ENCODE peak calls at places on chromosome 1, in seven cellular contexts. A is CD8-positive, alpha-beta memory T cell; Q is caudate nucleus; N is stomach; F is heart left ventricle; T is adrenal gland; U is transverse colon. R is an unnamed sample.

GRCh38 chr1:150596095-150596892 is 16.9 kb upstream of the MCL1 start:
- DNase-seq in T (no peak), A (no peak), U (no peak), F (no peak), N (no peak), Q (no peak), R (no peak)

GRCh38 chr1:5890346-5891106 is 101.7 kb downstream of the NPHP4 start:
- DNase-seq in Q (no peak), T (no peak), F (no peak), U (no peak), N (no peak), A (no peak), R (no peak)

GRCh38 chr1:238489006-238489405 is 598.3 kb upstream of the ZP4 start:
- DNase-seq in F (no peak), U (no peak), Q (no peak), A (no peak), N (no peak), T (no peak), R (no peak)

GRCh38 chr1:8429549-8430105 is 111.7 kb downstream of the SLC45A1 start:
- DNase-seq in T (no peak), U (no peak), N (no peak), A (no peak), Q (no peak), F (no peak), R (no peak)

GRCh38 chr1:77037990-77038389 is 170.7 kb downstream of the ST6GALNAC5 start:
- DNase-seq in N (no peak), U (no peak), T (no peak), A (no peak), F (no peak), Q (no peak), R (no peak)

GRCh38 chr1:19455353-19455752 is 30.0 kb downstream of the CAPZB start:
- DNase-seq in T (no peak), Q (no peak), U (no peak), N (no peak), A (no peak), F (no peak), R (no peak)

GRCh38 chr1:232943679-232944252 is 6.6 kb upstream of the NTPCR start:
- DNase-seq in U (no peak), A (no peak), N (no peak), Q (no peak), F (no peak), T (no peak), R (no peak)

GRCh38 chr1:48561444-48561843 is 89.4 kb upstream of the SPATA6 start:
- DNase-seq in Q (no peak), N (no peak), T (no peak), A (no peak), U (no peak), F (no peak), R (no peak)

GRCh38 chr1:169949139-169949538 is 55.4 kb upstream of the SCYL3 start:
- DNase-seq in Q (no peak), A (no peak), U (no peak), T (no peak), N (no peak), F (no peak), R (no peak)

GRCh38 chr1:23369335-23370013 is at the start of gene ZNF436:
- DNase-seq in A (peak), N (peak), U (peak), F (peak), Q (peak), T (peak), R (peak)

GRCh38 chr1:25879675-25880074 is 4.2 kb upstream of the PAQR7 start:
- DNase-seq in U (no peak), N (peak), Q (no peak), T (peak), F (no peak), A (no peak), R (no peak)

GRCh38 chr1:163472267-163472666 is 150.5 kb downstream of the NUF2 start:
- DNase-seq in A (no peak), U (no peak), F (no peak), T (no peak), Q (no peak), N (no peak), R (no peak)

GRCh38 chr1:201252833-201253810 is 30.2 kb upstream of the PKP1 start:
- DNase-seq in U (no peak), T (no peak), N (no peak), A (no peak), Q (no peak), F (no peak), R (no peak)

GRCh38 chr1:204758601-204759000 is 73.1 kb upstream of the LRRN2 start:
- DNase-seq in T (no peak), Q (no peak), F (no peak), U (no peak), N (no peak), A (no peak), R (no peak)

DNA sequence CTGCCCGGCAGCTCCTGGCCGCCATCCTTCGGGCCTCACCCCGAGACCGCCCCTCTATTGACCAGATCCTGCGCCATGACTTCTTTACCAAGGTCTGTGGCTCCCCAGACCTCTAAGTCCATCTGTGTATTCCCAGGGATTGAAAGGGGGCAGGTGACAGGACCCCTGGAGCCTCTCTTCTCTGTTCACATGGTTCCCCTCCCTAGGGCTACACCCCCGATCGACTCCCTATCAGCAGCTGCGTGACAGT is 2.8 kb downstream of the PLK3 start:
- DNase-seq in F (no peak), Q (no peak), T (no peak), A (no peak), N (no peak), U (no peak), R (no peak)
- H3K27ac ChIP-seq in F (peak), Q (no peak), T (no peak), A (no peak), N (peak), U (no peak), R (peak)

GRCh38 chr1:222543817-222544216 is 4.1 kb downstream of the HHIPL2 start:
- DNase-seq in F (no peak), N (no peak), U (no peak), T (no peak), Q (no peak), A (no peak), R (no peak)

GRCh38 chr1:222547260-222547614 is 667 bp downstream of the HHIPL2 start:
- DNase-seq in F (no peak), T (no peak), N (no peak), U (no peak), Q (no peak), A (no peak), R (no peak)

GRCh38 chr1:222547944-222548671 is at the start of gene HHIPL2:
- DNase-seq in U (no peak), Q (no peak), N (no peak), A (no peak), T (no peak), F (no peak), R (no peak)

GRCh38 chr1:222546548-222547259 is 1.2 kb downstream of the HHIPL2 start:
- DNase-seq in T (peak), F (no peak), U (no peak), N (no peak), A (no peak), Q (no peak), R (no peak)

GRCh38 chr1:222546091-222546490 is 1.8 kb downstream of the HHIPL2 start:
- DNase-seq in F (no peak), A (no peak), N (no peak), U (no peak), T (no peak), Q (no peak), R (no peak)
- H3K27ac ChIP-seq in F (no peak), A (no peak), N (no peak), U (no peak), T (no peak), Q (no peak), R (no peak)

GRCh38 chr1:101365881-101366280 is 129.1 kb downstream of the S1PR1 start:
- DNase-seq in T (no peak), Q (no peak), A (no peak), U (no peak), F (no peak), N (no peak), R (no peak)

GRCh38 chr1:101363891-101364318 is 127.1 kb downstream of the S1PR1 start:
- DNase-seq in F (no peak), U (no peak), T (no peak), N (no peak), A (no peak), Q (no peak), R (no peak)

GRCh38 chr1:101365186-101365585 is 128.4 kb downstream of the S1PR1 start:
- DNase-seq in A (no peak), U (no peak), Q (no peak), N (no peak), T (no peak), F (no peak), R (no peak)

GRCh38 chr1:101366513-101367215 is 129.8 kb downstream of the S1PR1 start:
- DNase-seq in N (no peak), U (no peak), T (peak), A (no peak), Q (no peak), F (no peak), R (no peak)

DNA sequence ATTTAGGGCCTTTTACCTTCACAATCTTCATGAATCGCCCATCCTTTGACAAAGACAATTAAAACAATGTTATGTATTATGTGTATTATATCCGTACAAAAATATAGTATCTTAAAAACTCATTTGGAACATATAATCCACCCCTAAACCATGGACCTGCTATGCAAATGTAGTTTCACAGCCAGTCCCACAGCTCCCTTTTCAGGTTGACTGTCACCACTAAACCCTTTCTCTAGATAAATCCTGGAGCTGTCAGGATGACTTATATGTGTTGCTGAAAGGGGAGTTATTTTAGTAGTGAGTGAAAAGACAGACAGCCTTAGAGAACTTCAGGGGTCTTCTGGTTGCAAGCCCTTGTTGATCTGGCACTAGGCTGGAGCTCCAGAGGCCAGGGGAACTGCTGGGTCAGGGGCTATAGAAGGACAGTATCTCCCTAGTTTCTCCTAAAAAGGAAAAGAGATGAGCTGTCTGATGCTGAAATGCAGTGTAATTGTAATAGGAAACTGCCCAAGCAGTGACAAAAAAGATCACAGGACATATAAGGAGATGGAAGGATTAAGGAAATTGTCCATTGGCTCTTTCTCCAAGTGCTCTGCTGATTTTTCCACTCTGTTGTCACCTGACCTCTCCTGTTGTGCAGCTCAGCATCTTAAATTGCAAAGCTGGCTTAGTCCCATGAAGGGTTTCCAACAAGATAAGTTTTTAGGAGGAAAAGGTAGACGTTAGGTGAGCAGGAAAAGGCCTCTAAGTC is 127.7 kb downstream of the S1PR1 start:
- DNase-seq in Q (no peak), N (no peak), A (no peak), F (no peak), T (no peak), U (no peak), R (no peak)
- H3K27ac ChIP-seq in Q (no peak), N (no peak), A (no peak), F (no peak), T (no peak), U (no peak), R (no peak)

GRCh38 chr1:2557146-2558029 is 1.2 kb downstream of the TNFRSF14 start:
- DNase-seq in U (peak), Q (no peak), T (peak), A (no peak), F (no peak), N (peak), R (no peak)
- H3K27ac ChIP-seq in U (peak), Q (peak), T (peak), A (peak), F (peak), N (peak), R (peak)

GRCh38 chr1:83746234-83746633 is 252.7 kb downstream of the TTLL7 start:
- DNase-seq in T (no peak), U (no peak), Q (no peak), F (no peak), N (no peak), A (no peak), R (no peak)

GRCh38 chr1:83742446-83742845 is 256.5 kb downstream of the TTLL7 start:
- DNase-seq in N (no peak), Q (no peak), T (peak), F (no peak), U (no peak), A (no peak), R (no peak)

GRCh38 chr1:83741348-83741747 is 257.6 kb downstream of the TTLL7 start:
- DNase-seq in T (no peak), A (no peak), F (no peak), Q (no peak), U (no peak), N (no peak), R (no peak)

GRCh38 chr1:83741751-83742150 is 257.2 kb downstream of the TTLL7 start:
- DNase-seq in Q (no peak), T (no peak), U (no peak), F (no peak), N (no peak), A (no peak), R (no peak)
- H3K27ac ChIP-seq in Q (no peak), T (no peak), U (no peak), F (no peak), N (no peak), A (no peak), R (no peak)

GRCh38 chr1:168693197-168693871 is 35.7 kb downstream of the DPT start:
- DNase-seq in U (peak), Q (no peak), N (peak), A (no peak), T (no peak), F (no peak), R (no peak)
- H3K27ac ChIP-seq in U (peak), Q (no peak), N (peak), A (no peak), T (no peak), F (peak), R (no peak)

DNA sequence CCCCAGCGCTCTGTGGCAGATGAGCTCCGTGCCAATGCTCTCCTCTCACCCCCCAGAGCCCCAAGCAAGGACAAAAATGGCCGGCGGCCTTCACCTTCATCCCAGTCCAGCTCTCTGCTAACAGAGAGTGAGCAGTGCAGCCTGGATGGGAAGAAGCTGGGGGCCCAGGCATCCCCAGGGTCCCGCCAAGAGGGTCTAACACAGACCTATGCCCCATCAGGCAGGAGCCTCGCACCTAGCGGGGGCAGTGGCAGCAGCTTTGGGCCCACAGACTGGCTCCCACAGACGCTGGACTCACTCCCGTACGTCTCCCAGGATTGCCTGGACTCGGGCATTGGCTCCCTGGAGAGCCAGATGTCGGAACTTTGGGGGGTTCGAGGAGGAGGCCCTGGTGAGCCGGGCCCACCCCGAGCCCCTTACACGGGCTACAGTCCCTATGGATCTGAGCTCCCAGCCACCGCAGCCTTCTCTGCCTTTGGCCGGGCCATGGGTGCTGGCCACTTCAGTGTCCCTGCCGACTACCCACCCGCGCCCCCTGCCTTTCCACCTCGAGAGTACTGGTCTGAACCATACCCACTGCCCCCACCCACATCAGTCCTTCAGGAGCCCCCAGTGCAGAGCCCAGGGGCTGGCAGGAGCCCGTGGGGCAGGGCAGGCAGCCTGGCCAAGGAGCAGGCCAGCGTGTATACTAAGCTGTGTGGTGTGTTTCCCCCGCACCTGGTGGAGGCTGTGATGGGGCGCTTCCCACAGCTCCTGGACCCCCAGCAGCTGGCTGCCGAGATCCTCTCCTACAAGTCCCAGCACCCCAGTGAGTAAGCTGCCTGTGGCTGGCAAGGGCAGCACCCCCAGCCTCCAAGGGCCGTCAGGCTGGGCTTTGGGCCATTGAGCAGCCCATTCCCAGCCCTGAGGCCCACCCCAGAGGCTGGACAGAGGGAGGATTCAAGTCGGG is 8.7 kb downstream of the ZC3H12A start:
- DNase-seq in F (no peak), Q (no peak), T (peak), U (peak), N (no peak), A (no peak), R (no peak)
- H3K27ac ChIP-seq in F (no peak), Q (no peak), T (peak), U (no peak), N (peak), A (no peak), R (no peak)